ENCODE peak calls at places on chromosomes 16 and 17, in four cellular contexts. V, R, N and T are unnamed samples.

GRCh38 chr17:4499431-4500187 is 928 bp downstream of the SPNS2 start:
- DNase-seq in R (no peak), N (no peak), V (no peak), T (peak; percentile 53)

GRCh38 chr17:40303009-40303657 is 5.8 kb upstream of the RARA start:
- DNase-seq in N (no peak), V (peak; percentile 44), R (peak; percentile 83), T (no peak)

GRCh38 chr16:50881331-50881830 is 139.5 kb downstream of the CYLD start:
- DNase-seq in N (no peak), R (peak; percentile 14), V (no peak), T (no peak)

GRCh38 chr17:7098802-7099459 is 15.7 kb downstream of the ASGR2 start:
- DNase-seq in V (no peak), R (no peak), N (no peak), T (no peak)

GRCh38 chr17:81924557-81925532 is 2.7 kb downstream of the MAFG start:
- DNase-seq in V (no peak), R (no peak), N (no peak), T (no peak)

GRCh38 chr16:7745321-7745720 is 412.7 kb downstream of the RBFOX1 start:
- DNase-seq in N (no peak), R (no peak), V (no peak), T (no peak)

GRCh38 chr17:27959382-27959709 is 66.2 kb upstream of the LYRM9 start:
- DNase-seq in N (no peak), V (no peak), R (no peak), T (peak; percentile 57)

GRCh38 chr16:5438591-5438990 is 341.0 kb upstream of the EEF2KMT start:
- DNase-seq in N (no peak), V (no peak), R (no peak), T (no peak)

GRCh38 chr16:71916397-71916920 is 21.1 kb downstream of the IST1 start:
- DNase-seq in V (no peak), R (no peak), N (no peak), T (no peak)

GRCh38 chr17:7238418-7239090 is 703 bp downstream of the PHF23 start:
- DNase-seq in V (no peak), N (no peak), R (peak; percentile 46), T (peak; percentile 46)

GRCh38 chr16:56667581-56668571 is at the start of gene MT1G:
- DNase-seq in N (no peak), R (peak; percentile 56), V (no peak), T (no peak)

GRCh38 chr17:56260421-56260820 is 107.1 kb downstream of the ANKFN1 start:
- DNase-seq in V (no peak), N (no peak), R (no peak), T (no peak)

GRCh38 chr17:56320443-56320842 is 167.2 kb downstream of the ANKFN1 start:
- DNase-seq in N (no peak), V (no peak), R (no peak), T (no peak)

GRCh38 chr17:7704601-7705268 is at the start of gene EFNB3:
- DNase-seq in N (peak; percentile 57), V (no peak), R (peak; percentile 66), T (peak; percentile 48)

GRCh38 chr16:87343753-87344050 is 26.5 kb upstream of the C16orf95 start:
- DNase-seq in V (no peak), N (no peak), R (no peak), T (no peak)

GRCh38 chr16:9625122-9625521 is 533.7 kb downstream of the HAPSTR1 start:
- DNase-seq in R (no peak), N (no peak), V (no peak), T (no peak)

GRCh38 chr16:68299571-68300453 is 10.9 kb downstream of the SLC7A6OS start:
- DNase-seq in R (no peak), V (no peak), N (no peak), T (no peak)

GRCh38 chr17:147796-148740 is 10.7 kb downstream of the SCGB1C2 start:
- DNase-seq in R (no peak), N (no peak), V (peak; percentile 8), T (no peak)

GRCh38 chr16:22373662-22374310 is 633 bp downstream of the CDR2 start:
- DNase-seq in N (no peak), V (peak; percentile 52), R (no peak), T (no peak)

GRCh38 chr16:67773569-67774456 is 32.5 kb downstream of the RANBP10 start:
- DNase-seq in V (no peak), N (no peak), R (peak; percentile 76), T (no peak)

GRCh38 chr17:70048020-70048419 is 27.0 kb upstream of the KCNJ16 start:
- DNase-seq in N (no peak), R (no peak), V (no peak), T (no peak)

GRCh38 chr16:66483689-66484452 is 56.8 kb downstream of the BEAN1 start:
- DNase-seq in V (peak; percentile 66), R (peak; percentile 83), N (peak; percentile 66), T (peak; percentile 42)

GRCh38 chr17:38869647-38870258 is at the start of gene LASP1:
- DNase-seq in N (peak; percentile 78), V (peak; percentile 90), R (peak; percentile 93), T (peak; percentile 93)

GRCh38 chr17:38870259-38871165 is 654 bp downstream of the LASP1 start:
- DNase-seq in N (peak; percentile 45), R (peak; percentile 67), V (peak; percentile 79), T (peak; percentile 49)

GRCh38 chr17:38871992-38872605 is 2.2 kb downstream of the LASP1 start:
- DNase-seq in V (no peak), N (no peak), R (no peak), T (no peak)

GRCh38 chr17:38872671-38873385 is 3.0 kb downstream of the LASP1 start:
- DNase-seq in V (no peak), N (no peak), R (no peak), T (no peak)

GRCh38 chr17:38871247-38871991 is 1.6 kb downstream of the LASP1 start:
- DNase-seq in V (peak; percentile 75), R (peak; percentile 69), N (no peak), T (no peak)
- TF ChIP-seq CTCF in V (no peak), R (peak; percentile 6), N (no peak), T (no peak)

DNA sequence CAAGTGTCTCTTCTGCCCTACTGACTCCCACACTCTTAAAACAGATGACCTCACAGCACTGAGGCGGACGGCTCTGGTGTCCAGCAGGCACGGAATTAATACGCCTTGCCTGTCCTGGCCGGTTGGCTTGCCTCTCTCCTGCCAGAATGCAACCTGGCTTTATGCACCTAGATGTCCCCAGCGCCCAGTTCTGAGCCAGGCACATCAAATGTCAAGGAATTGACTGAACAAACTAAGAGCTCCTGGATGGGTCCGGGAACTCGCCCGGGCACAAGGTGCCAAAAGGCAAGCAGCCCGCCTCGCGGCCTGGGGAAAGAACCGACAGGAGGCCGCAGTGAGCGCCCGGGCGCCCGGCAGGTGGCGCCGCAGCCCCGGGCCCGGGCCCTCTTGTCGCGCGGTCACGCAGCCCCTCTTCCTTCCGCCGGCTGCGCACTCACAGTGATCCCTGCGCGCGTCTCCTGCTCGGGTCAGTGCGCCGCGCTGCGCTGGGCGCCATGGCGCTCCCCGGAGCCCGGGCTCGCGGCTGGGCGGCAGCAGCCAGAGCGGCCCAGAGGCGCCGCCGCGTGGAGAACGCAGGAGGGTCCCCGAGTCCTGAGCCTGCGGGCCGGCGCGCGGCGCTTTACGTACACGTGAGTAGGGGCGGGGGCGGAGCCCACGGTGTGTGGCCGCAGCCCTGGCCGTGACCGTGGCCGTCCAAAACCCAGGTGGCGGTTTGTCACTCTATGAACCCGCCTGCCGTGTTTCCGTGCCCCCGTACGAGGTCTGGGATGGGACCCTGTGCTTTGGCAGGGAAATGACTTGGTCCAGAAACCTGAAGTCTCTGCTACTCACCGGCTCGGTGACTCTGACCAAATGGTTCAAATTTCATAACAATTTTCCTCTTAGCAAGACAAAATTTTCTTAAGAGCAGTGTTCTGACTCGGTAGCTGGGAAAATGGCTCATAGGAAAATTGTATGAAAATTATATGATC is at the start of gene RSAD1:
- DNase-seq in R (peak; percentile 93), N (peak; percentile 81), V (peak; percentile 85), T (peak; percentile 66)
- TF ChIP-seq CTCF in R (peak; percentile 78), N (peak; percentile 76), V (peak; percentile 91), T (peak; percentile 58)

GRCh38 chr16:10940501-10941079 is 1.7 kb downstream of the DEXI start:
- DNase-seq in V (no peak), R (no peak), N (no peak), T (no peak)

GRCh38 chr16:10944249-10945064 is at the start of gene CLEC16A:
- DNase-seq in V (peak; percentile 99), R (peak; percentile 98), N (peak; percentile 91), T (peak; percentile 79)

GRCh38 chr16:10941127-10941933 is 938 bp downstream of the DEXI start:
- DNase-seq in N (no peak), R (no peak), V (peak; percentile 32), T (no peak)

GRCh38 chr16:10945065-10945787 is 862 bp downstream of the CLEC16A start:
- DNase-seq in N (no peak), R (no peak), V (no peak), T (no peak)

DNA sequence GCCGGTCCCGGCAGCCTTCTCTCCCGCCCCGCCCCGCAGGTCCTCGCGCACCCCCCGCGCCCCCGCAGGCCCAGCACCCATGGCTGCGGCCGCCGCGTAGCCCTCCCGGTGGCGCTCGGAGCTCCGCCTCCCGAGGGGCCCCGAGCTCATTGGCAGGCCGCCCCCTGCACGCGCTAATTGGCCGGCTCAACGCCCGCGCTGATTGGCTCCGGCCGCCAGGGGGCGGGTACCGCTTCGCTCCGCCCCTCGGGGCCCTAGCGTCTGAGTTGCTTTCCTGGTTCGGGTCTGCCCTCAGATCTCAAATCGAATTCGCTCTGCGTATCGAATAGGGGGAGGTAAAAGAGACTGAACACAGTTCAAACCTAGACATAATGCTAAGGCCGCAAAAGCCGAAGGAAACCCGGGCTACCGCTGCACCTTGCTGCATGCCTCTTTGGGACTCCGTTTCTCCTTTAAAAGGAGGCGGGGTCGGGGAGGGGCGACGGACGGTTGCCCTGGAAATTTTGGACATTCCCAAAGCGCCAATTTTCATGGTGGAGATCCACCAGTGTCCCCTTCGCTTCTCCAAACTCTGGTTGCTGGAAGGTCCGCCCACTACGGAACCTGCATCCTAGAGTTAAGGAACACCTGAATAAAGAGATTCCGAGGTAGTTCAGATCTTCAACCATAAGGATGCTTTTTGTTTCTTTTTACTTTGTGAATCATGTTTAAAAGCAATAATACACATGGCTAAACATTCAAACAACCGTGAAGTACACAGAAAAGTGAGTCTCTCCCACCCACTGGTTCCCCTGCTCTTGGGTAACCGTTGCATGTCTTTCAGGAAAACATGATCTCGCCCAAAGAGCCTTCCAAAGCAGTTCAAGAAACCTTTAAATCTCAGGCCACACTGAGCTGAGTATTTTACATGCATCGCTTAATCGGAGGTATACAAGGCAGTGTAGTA is at the start of gene DEXI:
- DNase-seq in N (peak; percentile 91), R (peak; percentile 92), V (peak; percentile 97), T (peak; percentile 96)
- TF ChIP-seq CTCF in N (peak; percentile 82), R (no peak), V (peak; percentile 15), T (no peak)

GRCh38 chr17:31540602-31541307 is 149.3 kb downstream of the RAB11FIP4 start:
- DNase-seq in V (no peak), N (no peak), R (no peak), T (peak; percentile 4)

GRCh38 chr17:31538080-31538762 is 146.7 kb downstream of the RAB11FIP4 start:
- DNase-seq in V (no peak), N (no peak), R (no peak), T (no peak)

GRCh38 chr17:31544186-31544585 is 152.7 kb downstream of the RAB11FIP4 start:
- DNase-seq in V (no peak), R (no peak), N (no peak), T (no peak)

GRCh38 chr17:31537558-31537957 is 146.1 kb downstream of the RAB11FIP4 start:
- DNase-seq in R (peak; percentile 49), V (peak; percentile 49), N (no peak), T (no peak)

DNA sequence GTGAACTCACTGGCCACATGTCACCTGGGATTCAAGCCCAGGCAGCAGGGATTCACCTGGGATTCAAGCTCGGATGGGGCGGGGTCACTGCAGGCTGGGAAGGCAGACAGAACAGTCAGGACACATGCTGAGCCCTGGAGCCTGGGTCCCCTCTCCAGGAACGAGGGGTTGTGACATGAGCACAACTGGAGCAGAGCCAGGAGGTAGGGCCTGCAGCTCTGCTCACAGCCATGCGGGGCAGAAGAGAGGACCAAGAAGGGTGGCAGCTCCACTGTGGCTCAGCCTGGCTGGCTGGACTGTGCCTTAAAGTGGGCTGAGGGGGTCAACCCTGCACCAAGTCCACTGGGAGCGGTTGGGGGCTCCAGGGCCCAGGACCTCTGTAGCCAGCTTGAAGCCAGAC is 150.1 kb downstream of the RAB11FIP4 start:
- DNase-seq in V (no peak), N (no peak), R (no peak), T (no peak)
- TF ChIP-seq CTCF in V (no peak), N (no peak), R (peak; percentile 17), T (no peak)